ENCODE peak calls at places on chromosome 10, in seven cellular contexts. C is bronchial epithelial cell, W is HEK293T, J is NCI-H2171 treated with DMSO at 0.1 percent for 48 hours, X is HTR-8/SVneo, N is heart right ventricle, U is psoas muscle. Z is an unnamed sample.
A peak's percentile ranks its signal among the peaks of the same experiment; 100 is the strongest.

GRCh38 chr10:1406172-1406975 is 331.0 kb downstream of the ADARB2 start:
- DNase-seq in C (no peak), W (no peak), J (no peak), X (no peak), N (no peak), U (no peak), Z (no peak)

GRCh38 chr10:23080211-23080724 is 15.1 kb upstream of the MSRB2 start:
- DNase-seq in C (no peak), W (no peak), J (no peak), X (no peak), N (no peak), U (no peak), Z (no peak)

GRCh38 chr10:101310528-101311439 is 43.2 kb upstream of the BTRC start:
- DNase-seq in C (no peak), W (no peak), J (no peak), X (no peak), N (peak; percentile 24), U (peak; percentile 61), Z (no peak)

GRCh38 chr10:110512461-110513187 is 14.9 kb downstream of the DUSP5 start:
- DNase-seq in C (peak; percentile 94), W (no peak), J (no peak), X (no peak), N (no peak), U (no peak), Z (peak; percentile 91)

GRCh38 chr10:21173433-21173963 is 276.4 kb upstream of the NEBL start:
- DNase-seq in C (no peak), W (peak; percentile 14), J (peak; percentile 25), X (no peak), N (no peak), U (no peak), Z (no peak)

GRCh38 chr10:72323108-72323932 is 31.4 kb downstream of the DNAJB12 start:
- DNase-seq in C (no peak), W (no peak), J (no peak), X (no peak), N (no peak), U (no peak), Z (no peak)

GRCh38 chr10:124068929-124069328 is 24.5 kb downstream of the CHST15 start:
- DNase-seq in C (peak; percentile 80), W (no peak), J (no peak), X (no peak), N (no peak), U (no peak), Z (no peak)

GRCh38 chr10:134205-134742 is 981 bp upstream of the ZMYND11 start:
- DNase-seq in C (peak; percentile 17), W (peak; percentile 31), J (peak; percentile 38), X (no peak), N (no peak), U (no peak), Z (no peak)

GRCh38 chr10:21517983-21518628 is 7.4 kb downstream of the SKIDA1 start:
- DNase-seq in C (peak; percentile 58), W (no peak), J (peak; percentile 59), X (no peak), N (no peak), U (no peak), Z (peak; percentile 73)

GRCh38 chr10:110214380-110214826 is 7.0 kb downstream of the MXI1 start:
- DNase-seq in C (no peak), W (no peak), J (no peak), X (no peak), N (no peak), U (no peak), Z (no peak)

GRCh38 chr10:70296406-70296899 is 12.6 kb upstream of the NPFFR1 start:
- DNase-seq in C (peak; percentile 77), W (no peak), J (no peak), X (peak; percentile 73), N (peak; percentile 91), U (peak; percentile 94), Z (peak; percentile 77)

GRCh38 chr10:22712959-22713852 is 1.2 kb downstream of the PIP4K2A start:
- DNase-seq in C (no peak), W (peak; percentile 50), J (peak; percentile 5), X (no peak), N (no peak), U (peak; percentile 48), Z (no peak)

GRCh38 chr10:89118091-89118490 is 89.0 kb downstream of the CH25H start:
- DNase-seq in C (peak; percentile 97), W (no peak), J (no peak), X (no peak), N (no peak), U (no peak), Z (peak; percentile 86)

GRCh38 chr10:32738958-32739357 is 219.1 kb downstream of the ITGB1 start:
- DNase-seq in C (no peak), W (no peak), J (no peak), X (no peak), N (no peak), U (no peak), Z (no peak)